ENCODE peak calls at places on chromosomes 4 and X, in six cellular contexts. X, E, D, N, S and R are unnamed samples.
A peak's percentile ranks its signal among the peaks of the same experiment; 100 is the strongest.

GRCh38 chr4:8366601-8367000 is 73.9 kb downstream of the ACOX3 start:
- DNase-seq in E (no peak), D (no peak), N (no peak), S (no peak), X (no peak), R (no peak)

GRCh38 chr4:155789391-155789790 is 30.6 kb downstream of the GUCY1B1 start:
- DNase-seq in D (peak; percentile 14), X (no peak), N (no peak), S (no peak), E (no peak), R (no peak)

GRCh38 chr4:23915459-23916132 is 25.7 kb upstream of the PPARGC1A start:
- DNase-seq in N (no peak), X (no peak), S (no peak), E (no peak), D (no peak), R (no peak)

GRCh38 chr4:4578981-4579380 is 37.1 kb upstream of the STX18 start:
- DNase-seq in D (no peak), N (no peak), X (no peak), E (no peak), S (no peak), R (no peak)

GRCh38 chr4:81650871-81651270 is 179.2 kb upstream of the RASGEF1B start:
- DNase-seq in S (no peak), D (no peak), E (no peak), N (no peak), X (no peak), R (no peak)

GRCh38 chr4:61553562-61554125 is 353.5 kb downstream of the ADGRL3 start:
- DNase-seq in D (no peak), X (no peak), N (no peak), S (no peak), E (no peak), R (no peak)

GRCh38 chr4:60223098-60223497 is 977.0 kb upstream of the ADGRL3 start:
- DNase-seq in N (no peak), X (no peak), S (no peak), E (no peak), D (no peak), R (no peak)

GRCh38 chr4:138519436-138519835 is 277.3 kb upstream of the SLC7A11 start:
- DNase-seq in N (no peak), E (no peak), D (no peak), X (no peak), S (no peak), R (no peak)

GRCh38 chr4:73853246-73853704 is at the start of gene PF4V1:
- DNase-seq in X (no peak), E (peak; percentile 69), N (no peak), D (no peak), S (no peak), R (peak; percentile 70)

GRCh38 chrX:68829594-68830485 is 1.0 kb downstream of the EFNB1 start:
- DNase-seq in N (peak; percentile 18), E (peak; percentile 70), D (no peak), S (no peak), X (no peak), R (no peak)

GRCh38 chrX:39852496-39852895 is 245.3 kb downstream of the BCOR start:
- DNase-seq in E (no peak), S (no peak), D (no peak), N (no peak), X (no peak), R (no peak)

GRCh38 chr4:40056722-40057539 is at the start of gene N4BP2:
- DNase-seq in X (peak; percentile 67), N (peak; percentile 86), D (peak; percentile 86), E (peak; percentile 89), S (no peak), R (peak; percentile 95)

GRCh38 chr4:143335979-143336827 is 473 bp upstream of the GAB1 start:
- DNase-seq in X (no peak), N (peak; percentile 51), D (peak; percentile 78), S (no peak), E (peak; percentile 96), R (peak; percentile 96)

GRCh38 chr4:44668521-44668920 is 9.7 kb upstream of the GUF1 start:
- DNase-seq in N (no peak), S (no peak), D (no peak), X (no peak), E (no peak), R (no peak)

GRCh38 chr4:175891863-175892262 is 79.8 kb upstream of the GPM6A start:
- DNase-seq in E (no peak), S (peak; percentile 5), X (no peak), N (no peak), D (peak; percentile 12), R (no peak)

GRCh38 chr4:101835121-101835904 is 44.8 kb downstream of the BANK1 start:
- DNase-seq in E (peak; percentile 72), D (no peak), N (no peak), X (no peak), S (peak; percentile 28), R (no peak)

GRCh38 chrX:122868626-122869025 is 315.5 kb upstream of the GRIA3 start:
- DNase-seq in X (no peak), S (no peak), E (no peak), N (no peak), D (no peak), R (no peak)

GRCh38 chr4:86845593-86845992 is 3.6 kb downstream of the SLC10A6 start:
- DNase-seq in X (no peak), D (no peak), E (no peak), N (no peak), S (no peak), R (no peak)

GRCh38 chr4:97235516-97235915 is 907.8 kb downstream of the STPG2 start:
- DNase-seq in N (no peak), X (no peak), S (no peak), E (no peak), D (no peak), R (no peak)

GRCh38 chr4:25786497-25787065 is 76.2 kb downstream of the SEL1L3 start:
- DNase-seq in E (no peak), S (no peak), X (no peak), N (no peak), D (no peak), R (no peak)

GRCh38 chr4:81021995-81022394 is 8.5 kb upstream of the BMP3 start:
- DNase-seq in E (no peak), N (no peak), X (no peak), S (no peak), D (no peak), R (no peak)

GRCh38 chr4:62814510-62815047 is 1594.7 kb downstream of the TECRL start:
- DNase-seq in E (no peak), S (no peak), X (no peak), D (no peak), N (no peak), R (no peak)

GRCh38 chr4:75107703-75108612 is 175.0 kb downstream of the PARM1 start:
- DNase-seq in S (no peak), E (no peak), D (no peak), N (no peak), X (no peak), R (no peak)

GRCh38 chr4:2258091-2259035 is 3.5 kb downstream of the MXD4 start:
- DNase-seq in E (no peak), X (no peak), N (no peak), S (no peak), D (no peak), R (peak; percentile 59)

GRCh38 chr4:100936676-100937390 is 410.5 kb downstream of the PPP3CA start:
- DNase-seq in N (no peak), E (no peak), X (no peak), D (no peak), S (no peak), R (no peak)

GRCh38 chr4:56637791-56638190 is 43.3 kb downstream of the HOPX start:
- DNase-seq in X (no peak), N (no peak), D (no peak), S (no peak), E (no peak), R (no peak)

GRCh38 chrX:73940893-73941470 is 363.0 kb upstream of the ZCCHC13 start:
- DNase-seq in S (no peak), N (no peak), D (no peak), X (no peak), E (no peak), R (no peak)

GRCh38 chr4:109547394-109547793 is 12.7 kb upstream of the MCUB start:
- DNase-seq in X (no peak), N (no peak), D (no peak), S (no peak), E (no peak), R (no peak)

GRCh38 chr4:27759621-27760020 is 899.0 kb downstream of the STIM2 start:
- DNase-seq in N (no peak), E (no peak), S (no peak), X (no peak), D (no peak), R (no peak)

GRCh38 chr4:159191989-159192388 is 89.1 kb downstream of the RAPGEF2 start:
- DNase-seq in N (no peak), X (no peak), D (no peak), S (peak; percentile 45), E (no peak), R (no peak)

GRCh38 chrX:18286322-18286831 is 65.7 kb upstream of the BEND2 start:
- DNase-seq in E (no peak), D (no peak), N (no peak), S (no peak), X (no peak), R (no peak)

GRCh38 chrX:32572644-32573043 is 638.7 kb downstream of the DMD start:
- DNase-seq in N (no peak), E (no peak), X (no peak), D (no peak), S (no peak), R (no peak)

GRCh38 chr4:108743021-108743420 is 19.8 kb downstream of the ETNPPL start:
- DNase-seq in D (no peak), N (no peak), X (no peak), E (no peak), S (no peak), R (no peak)

GRCh38 chr4:17347445-17347844 is 164.4 kb downstream of the QDPR start:
- DNase-seq in E (no peak), D (peak; percentile 38), N (peak; percentile 32), X (no peak), S (no peak), R (no peak)

GRCh38 chr4:10738826-10739489 is 54.4 kb upstream of the CLNK start:
- DNase-seq in N (no peak), S (no peak), D (no peak), E (no peak), X (no peak), R (no peak)

GRCh38 chrX:19723427-19723826 is 164.0 kb downstream of the SH3KBP1 start:
- DNase-seq in E (no peak), S (no peak), D (no peak), N (no peak), X (no peak), R (no peak)

GRCh38 chr4:8378101-8378724 is 62.3 kb downstream of the ACOX3 start:
- DNase-seq in D (no peak), E (peak; percentile 34), N (no peak), S (no peak), X (no peak), R (no peak)

GRCh38 chr4:99586322-99586721 is 11.7 kb downstream of the MTTP start:
- DNase-seq in D (no peak), X (no peak), N (no peak), S (no peak), E (no peak), R (no peak)

GRCh38 chrX:5431823-5432222 is 796.8 kb downstream of the NLGN4X start:
- DNase-seq in N (no peak), X (no peak), D (no peak), E (no peak), S (no peak), R (no peak)

GRCh38 chr4:155809835-155810234 is 51.0 kb downstream of the GUCY1B1 start:
- DNase-seq in X (no peak), S (peak; percentile 67), E (no peak), D (peak; percentile 30), N (peak; percentile 24), R (no peak)